ENCODE peak calls at places on chromosomes 6 and 20, in six cellular contexts. L is WTC11, I is GM23248, H is astrocyte of the spinal cord, M is trophoblast cell, F is nucleus accumbens. T is an unnamed sample.

GRCh38 chr6:41548098-41548840 is 2.1 kb downstream of the FOXP4 start:
- DNase-seq in H (no peak), L (no peak), F (no peak), I (no peak), M (no peak), T (no peak)

GRCh38 chr6:29617782-29618557 is 15.0 kb downstream of the GABBR1 start:
- DNase-seq in I (no peak), H (no peak), L (peak; percentile 65), M (no peak), F (no peak), T (no peak)

GRCh38 chr20:43751167-43752050 is 24.6 kb upstream of the GTSF1L start:
- DNase-seq in H (peak; percentile 93), M (no peak), I (peak; percentile 90), F (no peak), L (no peak), T (no peak)

GRCh38 chr6:139844907-139845306 is 470.5 kb upstream of the CITED2 start:
- DNase-seq in I (no peak), F (no peak), L (no peak), M (no peak), H (no peak), T (no peak)

GRCh38 chr6:156919370-156919769 is 142.2 kb downstream of the ARID1B start:
- DNase-seq in H (no peak), M (no peak), I (no peak), F (no peak), L (no peak), T (no peak)

GRCh38 chr20:32089637-32090330 is 19.7 kb upstream of the TM9SF4 start:
- DNase-seq in L (peak; percentile 38), I (no peak), H (no peak), M (no peak), F (no peak), T (no peak)

GRCh38 chr20:47502271-47502730 is 614 bp downstream of the NCOA3 start:
- DNase-seq in H (peak; percentile 14), M (peak; percentile 53), F (no peak), I (peak; percentile 54), L (peak; percentile 20), T (no peak)

GRCh38 chr20:46715292-46715756 is 5.9 kb downstream of the SLC2A10 start:
- DNase-seq in I (peak; percentile 66), H (no peak), L (peak; percentile 56), F (no peak), M (peak; percentile 18), T (no peak)

GRCh38 chr6:84284428-84285033 is 57.1 kb upstream of the CEP162 start:
- DNase-seq in M (no peak), L (peak; percentile 16), I (peak; percentile 32), H (no peak), F (no peak), T (no peak)

GRCh38 chr6:6007311-6008113 is 787 bp upstream of the NRN1 start:
- DNase-seq in F (no peak), L (peak; percentile 58), I (peak; percentile 72), M (peak; percentile 56), H (no peak), T (no peak)

GRCh38 chr20:31949877-31950646 is 1.8 kb downstream of the PDRG1 start:
- DNase-seq in L (no peak), H (no peak), F (no peak), M (no peak), I (no peak), T (no peak)

GRCh38 chr6:159640722-159641482 is 52.1 kb downstream of the SOD2 start:
- DNase-seq in M (no peak), L (no peak), F (no peak), H (no peak), I (no peak), T (no peak)

GRCh38 chr6:43009124-43009523 is 4.6 kb downstream of the MEA1 start:
- DNase-seq in I (peak; percentile 63), H (peak; percentile 19), F (no peak), L (peak; percentile 36), M (peak; percentile 53), T (no peak)

GRCh38 chr6:36824262-36824661 is 15.0 kb downstream of the CPNE5 start:
- DNase-seq in I (no peak), M (no peak), H (no peak), F (no peak), L (no peak), T (no peak)

GRCh38 chr6:40695750-40696415 is 108.7 kb upstream of the LRFN2 start:
- DNase-seq in I (no peak), H (no peak), M (no peak), F (no peak), L (no peak), T (no peak)

GRCh38 chr6:168020242-168020641 is 22.8 kb downstream of the KIF25 start:
- DNase-seq in F (no peak), L (no peak), I (no peak), H (no peak), M (no peak), T (no peak)

GRCh38 chr20:44114755-44115044 is 72.3 kb downstream of the JPH2 start:
- DNase-seq in M (no peak), H (no peak), L (no peak), F (no peak), I (no peak), T (no peak)

GRCh38 chr6:7243188-7243942 is 69.6 kb downstream of the SSR1 start:
- DNase-seq in M (peak; percentile 84), L (peak; percentile 57), I (peak; percentile 72), H (peak; percentile 71), F (peak; percentile 18), T (no peak)

GRCh38 chr6:154230390-154230789 is 126.2 kb downstream of the IPCEF1 start:
- DNase-seq in I (no peak), M (peak; percentile 44), H (no peak), L (no peak), F (no peak), T (no peak)

GRCh38 chr6:17086469-17086868 is 15.4 kb upstream of the STMND1 start:
- DNase-seq in H (peak; percentile 77), L (peak; percentile 29), F (peak; percentile 34), M (peak; percentile 82), I (peak; percentile 81), T (peak; percentile 56)

GRCh38 chr6:45590225-45590624 is 212.5 kb upstream of the SUPT3H start:
- DNase-seq in F (no peak), H (peak; percentile 83), L (no peak), I (peak; percentile 75), M (peak; percentile 5), T (no peak)

GRCh38 chr6:20038805-20039204 is 173.5 kb downstream of the MBOAT1 start:
- DNase-seq in F (no peak), M (peak; percentile 3), I (peak; percentile 32), H (no peak), L (no peak), T (no peak)

GRCh38 chr20:63099426-63100267 is 92.9 kb upstream of the BHLHE23 start:
- DNase-seq in H (no peak), I (no peak), L (peak; percentile 10), F (no peak), M (no peak), T (no peak)

GRCh38 chr6:139877828-139878405 is 503.5 kb upstream of the CITED2 start:
- DNase-seq in F (no peak), M (peak; percentile 60), L (peak; percentile 13), H (no peak), I (no peak), T (no peak)

GRCh38 chr6:8172510-8172909 is 70.2 kb upstream of the EEF1E1 start:
- DNase-seq in F (no peak), M (peak; percentile 16), H (no peak), L (no peak), I (no peak), T (no peak)

GRCh38 chr20:17542993-17543412 is 11.8 kb upstream of the BFSP1 start:
- DNase-seq in F (no peak), L (no peak), M (no peak), H (peak; percentile 96), I (peak; percentile 89), T (no peak)

GRCh38 chr6:155171109-155171746 is 92.6 kb upstream of the CLDN20 start:
- DNase-seq in F (peak; percentile 59), M (peak; percentile 63), I (peak; percentile 99), L (no peak), H (peak; percentile 93), T (no peak)

GRCh38 chr6:158047120-158047518 is 65.5 kb downstream of the SYNJ2 start:
- DNase-seq in M (no peak), I (peak; percentile 84), F (no peak), H (peak; percentile 75), L (no peak), T (no peak)

GRCh38 chr6:163712981-163713380 is 298.5 kb downstream of the QKI start:
- DNase-seq in L (no peak), F (no peak), M (no peak), H (no peak), I (no peak), T (no peak)

GRCh38 chr6:168647271-168647670 is 206.3 kb downstream of the SMOC2 start:
- DNase-seq in I (no peak), M (no peak), F (no peak), H (no peak), L (no peak), T (no peak)

GRCh38 chr6:15473741-15474161 is 189.1 kb downstream of the DTNBP1 start:
- DNase-seq in M (peak; percentile 88), H (peak; percentile 92), F (no peak), L (no peak), I (peak; percentile 88), T (no peak)

GRCh38 chr6:31495580-31495979 is 2.4 kb upstream of the MICB start:
- DNase-seq in H (peak; percentile 39), F (no peak), I (peak; percentile 63), M (no peak), L (no peak), T (no peak)

GRCh38 chr6:108797951-108798671 is 50.1 kb upstream of the ARMC2 start:
- DNase-seq in L (no peak), F (no peak), I (no peak), H (no peak), M (peak; percentile 94), T (no peak)

GRCh38 chr6:153729189-153729588 is 309.9 kb upstream of the OPRM1 start:
- DNase-seq in L (no peak), H (no peak), M (no peak), I (no peak), F (no peak), T (no peak)

GRCh38 chr20:50196248-50196647 is 5.6 kb downstream of the CEBPB start:
- DNase-seq in L (no peak), M (no peak), I (no peak), H (no peak), F (no peak), T (no peak)

GRCh38 chr6:111057074-111057752 is 30.1 kb upstream of the SLC16A10 start:
- DNase-seq in F (no peak), I (peak; percentile 68), M (peak; percentile 72), L (no peak), H (peak; percentile 47), T (no peak)

GRCh38 chr6:53306819-53307347 is 41.9 kb downstream of the ELOVL5 start:
- DNase-seq in I (peak; percentile 68), M (no peak), L (no peak), H (peak; percentile 56), F (no peak), T (no peak)

GRCh38 chr6:127385668-127386385 is 42.4 kb upstream of the ECHDC1 start:
- DNase-seq in M (no peak), L (no peak), I (no peak), F (no peak), H (no peak), T (no peak)